ENCODE peak calls at places on chromosomes 1 and 21, in eight cellular contexts. One of them, this sample, is unnamed.
A peak's percentile ranks its signal among the peaks of the same experiment; 100 is the strongest.

GRCh38 chr1:28428990-28429520 is 59.5 kb downstream of the PHACTR4 start:
- DNase-seq in progenitor cell of endocrine pancreas: no peak
- DNase-seq in stimulated activated CD4-positive, alpha-beta T cell treated with anti-CD3 and anti-CD28 coated beads, Interleukin-12 subunit alpha, Interleukin-12 subunit beta, amount 100 ng/mL, for 4 hours: no peak
- DNase-seq in activated CD8-positive, alpha-beta memory T cell treated with anti-CD3 and anti-CD28 coated beads, Interleukin-2, amount 50 U/mL, for 4 hours: no peak
- DNase-seq in GM10248: no peak
- DNase-seq in MM.1S: no peak
- DNase-seq in tibial nerve: no peak
- DNase-seq in AG08396: no peak
- DNase-seq in this sample: no peak

GRCh38 chr1:153506831-153507413 is 28.9 kb downstream of the S100A6 start:
- DNase-seq in progenitor cell of endocrine pancreas: no peak
- DNase-seq in stimulated activated CD4-positive, alpha-beta T cell treated with anti-CD3 and anti-CD28 coated beads, Interleukin-12 subunit alpha, Interleukin-12 subunit beta, amount 100 ng/mL, for 4 hours: no peak
- DNase-seq in activated CD8-positive, alpha-beta memory T cell treated with anti-CD3 and anti-CD28 coated beads, Interleukin-2, amount 50 U/mL, for 4 hours: no peak
- DNase-seq in GM10248: no peak
- DNase-seq in MM.1S: no peak
- DNase-seq in tibial nerve: peak; percentile 87
- DNase-seq in AG08396: peak; percentile 88
- DNase-seq in this sample: peak; percentile 21

GRCh38 chr21:35697321-35697808 is 363.0 kb downstream of the SETD4 start:
- DNase-seq in progenitor cell of endocrine pancreas: no peak
- DNase-seq in stimulated activated CD4-positive, alpha-beta T cell treated with anti-CD3 and anti-CD28 coated beads, Interleukin-12 subunit alpha, Interleukin-12 subunit beta, amount 100 ng/mL, for 4 hours: no peak
- DNase-seq in activated CD8-positive, alpha-beta memory T cell treated with anti-CD3 and anti-CD28 coated beads, Interleukin-2, amount 50 U/mL, for 4 hours: no peak
- DNase-seq in GM10248: no peak
- DNase-seq in MM.1S: peak; percentile 93
- DNase-seq in tibial nerve: peak; percentile 76
- DNase-seq in AG08396: peak; percentile 24
- DNase-seq in this sample: no peak

GRCh38 chr1:83693409-83694126 is 305.4 kb downstream of the TTLL7 start:
- DNase-seq in progenitor cell of endocrine pancreas: no peak
- DNase-seq in stimulated activated CD4-positive, alpha-beta T cell treated with anti-CD3 and anti-CD28 coated beads, Interleukin-12 subunit alpha, Interleukin-12 subunit beta, amount 100 ng/mL, for 4 hours: no peak
- DNase-seq in activated CD8-positive, alpha-beta memory T cell treated with anti-CD3 and anti-CD28 coated beads, Interleukin-2, amount 50 U/mL, for 4 hours: no peak
- DNase-seq in GM10248: no peak
- DNase-seq in MM.1S: no peak
- DNase-seq in tibial nerve: no peak
- DNase-seq in AG08396: no peak
- DNase-seq in this sample: no peak

GRCh38 chr21:18235545-18235944 is 9.1 kb upstream of the CHODL start:
- DNase-seq in progenitor cell of endocrine pancreas: no peak
- DNase-seq in stimulated activated CD4-positive, alpha-beta T cell treated with anti-CD3 and anti-CD28 coated beads, Interleukin-12 subunit alpha, Interleukin-12 subunit beta, amount 100 ng/mL, for 4 hours: no peak
- DNase-seq in activated CD8-positive, alpha-beta memory T cell treated with anti-CD3 and anti-CD28 coated beads, Interleukin-2, amount 50 U/mL, for 4 hours: no peak
- DNase-seq in GM10248: no peak
- DNase-seq in MM.1S: no peak
- DNase-seq in tibial nerve: no peak
- DNase-seq in AG08396: no peak
- DNase-seq in this sample: no peak

GRCh38 chr1:1080122-1080753 is 6.1 kb upstream of the RNF223 start:
- DNase-seq in progenitor cell of endocrine pancreas: no peak
- DNase-seq in stimulated activated CD4-positive, alpha-beta T cell treated with anti-CD3 and anti-CD28 coated beads, Interleukin-12 subunit alpha, Interleukin-12 subunit beta, amount 100 ng/mL, for 4 hours: no peak
- DNase-seq in activated CD8-positive, alpha-beta memory T cell treated with anti-CD3 and anti-CD28 coated beads, Interleukin-2, amount 50 U/mL, for 4 hours: peak; percentile 26
- DNase-seq in GM10248: peak; percentile 77
- DNase-seq in MM.1S: no peak
- DNase-seq in tibial nerve: no peak
- DNase-seq in AG08396: peak; percentile 77
- DNase-seq in this sample: no peak

GRCh38 chr1:160646711-160647328 is at the start of gene SLAMF1:
- DNase-seq in progenitor cell of endocrine pancreas: no peak
- DNase-seq in stimulated activated CD4-positive, alpha-beta T cell treated with anti-CD3 and anti-CD28 coated beads, Interleukin-12 subunit alpha, Interleukin-12 subunit beta, amount 100 ng/mL, for 4 hours: no peak
- DNase-seq in activated CD8-positive, alpha-beta memory T cell treated with anti-CD3 and anti-CD28 coated beads, Interleukin-2, amount 50 U/mL, for 4 hours: no peak
- DNase-seq in GM10248: no peak
- DNase-seq in MM.1S: no peak
- DNase-seq in tibial nerve: no peak
- DNase-seq in AG08396: no peak
- DNase-seq in this sample: no peak

GRCh38 chr1:43255438-43256210 is 14.2 kb upstream of the TMEM125 start:
- DNase-seq in progenitor cell of endocrine pancreas: no peak
- DNase-seq in stimulated activated CD4-positive, alpha-beta T cell treated with anti-CD3 and anti-CD28 coated beads, Interleukin-12 subunit alpha, Interleukin-12 subunit beta, amount 100 ng/mL, for 4 hours: no peak
- DNase-seq in activated CD8-positive, alpha-beta memory T cell treated with anti-CD3 and anti-CD28 coated beads, Interleukin-2, amount 50 U/mL, for 4 hours: no peak
- DNase-seq in GM10248: peak; percentile 5
- DNase-seq in MM.1S: no peak
- DNase-seq in tibial nerve: no peak
- DNase-seq in AG08396: no peak
- DNase-seq in this sample: no peak

GRCh38 chr1:41783189-41783639 is 135.5 kb downstream of the HIVEP3 start:
- DNase-seq in progenitor cell of endocrine pancreas: no peak
- DNase-seq in stimulated activated CD4-positive, alpha-beta T cell treated with anti-CD3 and anti-CD28 coated beads, Interleukin-12 subunit alpha, Interleukin-12 subunit beta, amount 100 ng/mL, for 4 hours: peak; percentile 43
- DNase-seq in activated CD8-positive, alpha-beta memory T cell treated with anti-CD3 and anti-CD28 coated beads, Interleukin-2, amount 50 U/mL, for 4 hours: no peak
- DNase-seq in GM10248: no peak
- DNase-seq in MM.1S: no peak
- DNase-seq in tibial nerve: no peak
- DNase-seq in AG08396: peak; percentile 70
- DNase-seq in this sample: peak; percentile 93

GRCh38 chr1:228265167-228265566 is 57.3 kb downstream of the OBSCN start:
- DNase-seq in progenitor cell of endocrine pancreas: no peak
- DNase-seq in stimulated activated CD4-positive, alpha-beta T cell treated with anti-CD3 and anti-CD28 coated beads, Interleukin-12 subunit alpha, Interleukin-12 subunit beta, amount 100 ng/mL, for 4 hours: no peak
- DNase-seq in activated CD8-positive, alpha-beta memory T cell treated with anti-CD3 and anti-CD28 coated beads, Interleukin-2, amount 50 U/mL, for 4 hours: no peak
- DNase-seq in GM10248: no peak
- DNase-seq in MM.1S: no peak
- DNase-seq in tibial nerve: no peak
- DNase-seq in AG08396: peak; percentile 57
- DNase-seq in this sample: peak; percentile 68

GRCh38 chr21:32131164-32131563 is 147.7 kb downstream of the MIS18A start:
- DNase-seq in progenitor cell of endocrine pancreas: no peak
- DNase-seq in stimulated activated CD4-positive, alpha-beta T cell treated with anti-CD3 and anti-CD28 coated beads, Interleukin-12 subunit alpha, Interleukin-12 subunit beta, amount 100 ng/mL, for 4 hours: no peak
- DNase-seq in activated CD8-positive, alpha-beta memory T cell treated with anti-CD3 and anti-CD28 coated beads, Interleukin-2, amount 50 U/mL, for 4 hours: no peak
- DNase-seq in GM10248: no peak
- DNase-seq in MM.1S: no peak
- DNase-seq in tibial nerve: no peak
- DNase-seq in AG08396: no peak
- DNase-seq in this sample: no peak

GRCh38 chr1:116510361-116510760 is 60.5 kb downstream of the CD58 start:
- DNase-seq in progenitor cell of endocrine pancreas: no peak
- DNase-seq in stimulated activated CD4-positive, alpha-beta T cell treated with anti-CD3 and anti-CD28 coated beads, Interleukin-12 subunit alpha, Interleukin-12 subunit beta, amount 100 ng/mL, for 4 hours: no peak
- DNase-seq in activated CD8-positive, alpha-beta memory T cell treated with anti-CD3 and anti-CD28 coated beads, Interleukin-2, amount 50 U/mL, for 4 hours: no peak
- DNase-seq in GM10248: no peak
- DNase-seq in MM.1S: peak; percentile 23
- DNase-seq in tibial nerve: no peak
- DNase-seq in AG08396: no peak
- DNase-seq in this sample: no peak

GRCh38 chr1:50521703-50522102 is 98.5 kb upstream of the DMRTA2 start:
- DNase-seq in progenitor cell of endocrine pancreas: no peak
- DNase-seq in stimulated activated CD4-positive, alpha-beta T cell treated with anti-CD3 and anti-CD28 coated beads, Interleukin-12 subunit alpha, Interleukin-12 subunit beta, amount 100 ng/mL, for 4 hours: no peak
- DNase-seq in activated CD8-positive, alpha-beta memory T cell treated with anti-CD3 and anti-CD28 coated beads, Interleukin-2, amount 50 U/mL, for 4 hours: no peak
- DNase-seq in GM10248: no peak
- DNase-seq in MM.1S: no peak
- DNase-seq in tibial nerve: no peak
- DNase-seq in AG08396: no peak
- DNase-seq in this sample: no peak

This sample was measured in RKO.